ENCODE peak calls at places on chromosome 1, in six cellular contexts. V, A, U, J, R and T are unnamed samples.

GRCh38 chr1:201673093-201673492 is 134.2 kb downstream of the NAV1 start:
- DNase-seq in V (no peak), A (no peak), U (no peak), J (no peak), R (no peak), T (no peak)

GRCh38 chr1:229217716-229218115 is 53.2 kb upstream of the RAB4A start:
- DNase-seq in V (no peak), A (no peak), U (peak; percentile 68), J (no peak), R (no peak), T (no peak)

GRCh38 chr1:223819730-223820514 is 25.8 kb downstream of the TP53BP2 start:
- DNase-seq in V (peak; percentile 73), A (no peak), U (peak; percentile 34), J (no peak), R (peak; percentile 60), T (no peak)

GRCh38 chr1:44557756-44558155 is 116.5 kb downstream of the TMEM53 start:
- DNase-seq in V (peak; percentile 17), A (no peak), U (no peak), J (no peak), R (peak; percentile 15), T (no peak)

GRCh38 chr1:29668761-29669487 is 432.6 kb downstream of the PTPRU start:
- DNase-seq in V (no peak), A (no peak), U (no peak), J (no peak), R (no peak), T (no peak)

GRCh38 chr1:113396585-113396984 is 6.3 kb downstream of the MAGI3 start:
- DNase-seq in V (peak; percentile 64), A (no peak), U (peak; percentile 70), J (peak; percentile 34), R (peak; percentile 78), T (no peak)

GRCh38 chr1:164363980-164364379 is 195.0 kb upstream of the PBX1 start:
- DNase-seq in V (no peak), A (no peak), U (no peak), J (no peak), R (no peak), T (no peak)

GRCh38 chr1:224256642-224257041 is 73.3 kb downstream of the NVL start:
- DNase-seq in V (no peak), A (peak; percentile 68), U (no peak), J (no peak), R (no peak), T (peak; percentile 34)

GRCh38 chr1:31396633-31397351 is 16.2 kb upstream of the SERINC2 start:
- DNase-seq in V (peak; percentile 68), A (peak; percentile 46), U (no peak), J (no peak), R (peak; percentile 97), T (no peak)

GRCh38 chr1:41412748-41413147 is 51.5 kb downstream of the FOXO6 start:
- DNase-seq in V (no peak), A (no peak), U (no peak), J (no peak), R (no peak), T (no peak)

GRCh38 chr1:1243807-1244191 is 2.7 kb downstream of the C1QTNF12 start:
- DNase-seq in V (peak; percentile 5), A (peak; percentile 41), U (no peak), J (no peak), R (no peak), T (no peak)

GRCh38 chr1:99407018-99407417 is 142.7 kb downstream of the PLPPR4 start:
- DNase-seq in V (peak; percentile 4), A (no peak), U (no peak), J (no peak), R (peak; percentile 1), T (no peak)

GRCh38 chr1:217892750-217893149 is 261.6 kb downstream of the SPATA17 start:
- DNase-seq in V (no peak), A (no peak), U (no peak), J (no peak), R (peak; percentile 3), T (no peak)

GRCh38 chr1:186859995-186860394 is 31.2 kb downstream of the PLA2G4A start:
- DNase-seq in V (no peak), A (no peak), U (no peak), J (no peak), R (no peak), T (no peak)

GRCh38 chr1:58922302-58923089 is 138.6 kb upstream of the JUN start:
- DNase-seq in V (peak; percentile 88), A (no peak), U (no peak), J (peak; percentile 76), R (peak; percentile 54), T (no peak)

GRCh38 chr1:119367332-119368124 is 1.1 kb upstream of the HAO2 start:
- DNase-seq in V (peak; percentile 75), A (peak; percentile 50), U (peak; percentile 30), J (no peak), R (peak; percentile 63), T (no peak)

GRCh38 chr1:115144176-115144575 is 54.9 kb upstream of the TSPAN2 start:
- DNase-seq in V (no peak), A (no peak), U (no peak), J (no peak), R (no peak), T (no peak)

GRCh38 chr1:115140442-115141144 is 51.3 kb upstream of the TSPAN2 start:
- DNase-seq in V (no peak), A (no peak), U (no peak), J (no peak), R (no peak), T (no peak)

GRCh38 chr1:115141145-115141454 is 51.8 kb upstream of the TSPAN2 start:
- DNase-seq in V (no peak), A (no peak), U (no peak), J (no peak), R (no peak), T (no peak)

GRCh38 chr1:115145221-115145620 is 55.9 kb upstream of the TSPAN2 start:
- DNase-seq in V (no peak), A (no peak), U (no peak), J (no peak), R (no peak), T (no peak)

DNA sequence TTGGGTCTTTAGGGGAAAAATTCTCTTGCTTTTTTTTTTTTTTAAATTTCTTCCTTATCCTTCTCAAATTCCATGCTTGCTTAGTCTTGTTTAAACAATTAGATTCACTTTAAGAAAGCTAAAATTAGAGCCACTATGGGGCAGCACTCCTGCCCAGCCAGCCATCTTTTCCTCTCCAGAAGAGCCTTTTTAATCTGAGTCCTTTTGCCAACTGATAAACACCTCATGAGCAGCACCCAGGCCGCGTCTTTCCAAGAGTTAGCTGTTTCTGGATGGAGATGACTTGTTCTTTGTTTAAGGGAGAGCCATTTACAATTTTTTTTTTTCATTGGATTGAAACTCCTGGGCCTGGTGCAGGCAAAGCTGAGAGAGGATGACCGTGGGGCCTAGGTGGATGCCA is 53.3 kb upstream of the TSPAN2 start:
- DNase-seq in V (peak; percentile 60), A (no peak), U (no peak), J (no peak), R (peak; percentile 27), T (no peak)
- TF ChIP-seq CTCF in V (peak; percentile 62), A (peak; percentile 16), U (no peak), J (no peak), R (peak; percentile 20), T (no peak)

GRCh38 chr1:243896313-243896712 is 46.3 kb upstream of the AKT3 start:
- DNase-seq in V (no peak), A (no peak), U (no peak), J (no peak), R (no peak), T (no peak)
- TF ChIP-seq CTCF in V (no peak), A (no peak), U (no peak), J (no peak), R (no peak), T (no peak)

GRCh38 chr1:197003132-197003531 is 25.8 kb downstream of the CFHR5 start:
- DNase-seq in V (no peak), A (no peak), U (no peak), J (no peak), R (no peak), T (no peak)

GRCh38 chr1:197001828-197002227 is 24.5 kb downstream of the CFHR5 start:
- DNase-seq in V (no peak), A (no peak), U (no peak), J (no peak), R (no peak), T (no peak)

DNA sequence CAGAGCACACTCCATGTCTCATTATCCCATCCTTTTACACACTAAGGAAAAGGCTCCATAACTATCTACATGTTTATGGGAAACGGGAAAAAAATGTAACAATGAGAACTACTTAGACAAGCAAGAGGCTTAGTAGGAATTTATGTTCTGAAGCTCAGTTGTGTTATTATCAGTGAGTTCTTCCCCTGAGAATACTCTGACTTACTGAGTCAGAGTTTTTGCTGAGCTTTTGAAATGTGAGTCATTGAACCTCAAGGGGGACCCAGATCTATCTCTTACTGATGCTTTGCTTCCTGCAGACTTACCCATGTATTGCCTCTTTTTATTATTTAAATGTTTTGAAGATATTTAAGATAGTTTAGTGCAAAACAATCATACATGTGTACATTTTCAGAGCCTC is 20.1 kb downstream of the CFHR5 start:
- DNase-seq in V (peak; percentile 87), A (no peak), U (no peak), J (no peak), R (peak; percentile 90), T (no peak)
- TF ChIP-seq CTCF in V (peak; percentile 32), A (no peak), U (no peak), J (no peak), R (peak; percentile 9), T (no peak)

GRCh38 chr1:230771773-230772354 is 24.7 kb downstream of the CAPN9 start:
- DNase-seq in V (no peak), A (no peak), U (no peak), J (no peak), R (no peak), T (no peak)

GRCh38 chr1:230770317-230770716 is 23.1 kb downstream of the CAPN9 start:
- DNase-seq in V (no peak), A (no peak), U (no peak), J (no peak), R (no peak), T (no peak)

GRCh38 chr1:230773396-230774033 is 26.3 kb downstream of the CAPN9 start:
- DNase-seq in V (no peak), A (no peak), U (no peak), J (no peak), R (no peak), T (no peak)

GRCh38 chr1:230768903-230769570 is 21.8 kb downstream of the CAPN9 start:
- DNase-seq in V (peak; percentile 89), A (no peak), U (no peak), J (peak; percentile 47), R (peak; percentile 35), T (no peak)

GRCh38 chr1:230772457-230773395 is 25.5 kb downstream of the CAPN9 start:
- DNase-seq in V (peak; percentile 86), A (peak; percentile 42), U (peak; percentile 53), J (peak; percentile 47), R (peak; percentile 68), T (peak; percentile 54)
- TF ChIP-seq CTCF in V (peak; percentile 88), A (peak; percentile 51), U (peak; percentile 45), J (peak; percentile 35), R (peak; percentile 75), T (peak; percentile 65)